ENCODE peak calls at places on chromosomes 16 and 17, in four cellular contexts. F is AG10803, Z is cardiac fibroblast, C is progenitor cell of endocrine pancreas. J is an unnamed sample.

GRCh38 chr17:27469256-27469655 is 13.0 kb downstream of the KSR1 start:
- DNase-seq in C (no peak), F (no peak), Z (no peak), J (no peak)

GRCh38 chr17:792277-792676 is 10.1 kb downstream of the MRM3 start:
- DNase-seq in Z (no peak), F (no peak), C (no peak), J (no peak)

GRCh38 chr16:50154369-50154947 is 1.4 kb downstream of the TENT4B start:
- DNase-seq in C (no peak), F (peak; percentile 9), Z (peak; percentile 17), J (no peak)

GRCh38 chr17:45410144-45411091 is 22.3 kb downstream of the ARHGAP27 start:
- DNase-seq in Z (no peak), F (no peak), C (no peak), J (no peak)

GRCh38 chr16:46650224-46650623 is 29.0 kb upstream of the SHCBP1 start:
- DNase-seq in Z (peak; percentile 48), F (peak; percentile 50), C (no peak), J (no peak)

GRCh38 chr17:49204521-49204920 is 5.9 kb downstream of the GNGT2 start:
- DNase-seq in Z (no peak), C (no peak), F (peak; percentile 36), J (no peak)

GRCh38 chr16:86571197-86571915 is 4.7 kb downstream of the FOXC2 start:
- DNase-seq in F (no peak), C (no peak), Z (no peak), J (no peak)

GRCh38 chr16:49354101-49354500 is 19.5 kb upstream of the C16orf78 start:
- DNase-seq in F (no peak), C (no peak), Z (no peak), J (no peak)

GRCh38 chr17:37701424-37702020 is 43.3 kb downstream of the HNF1B start:
- DNase-seq in C (no peak), Z (peak; percentile 16), F (no peak), J (no peak)

GRCh38 chr17:76623271-76624146 is 20.0 kb downstream of the ST6GALNAC1 start:
- DNase-seq in C (peak; percentile 69), Z (peak; percentile 81), F (peak; percentile 60), J (peak; percentile 80)

GRCh38 chr16:80803341-80804060 is 897 bp downstream of the CDYL2 start:
- DNase-seq in C (peak; percentile 33), F (peak; percentile 13), Z (peak; percentile 13), J (no peak)

GRCh38 chr17:14487068-14487467 is 186.2 kb downstream of the HS3ST3B1 start:
- DNase-seq in F (no peak), C (no peak), Z (no peak), J (no peak)

GRCh38 chr16:3915438-3916250 is 35.1 kb upstream of the CREBBP start:
- DNase-seq in F (no peak), C (no peak), Z (no peak), J (no peak)

GRCh38 chr16:69839240-69839688 is 77.1 kb downstream of the WWP2 start:
- DNase-seq in F (no peak), C (no peak), Z (no peak), J (no peak)

GRCh38 chr17:8155341-8156173 is 3.4 kb upstream of the PER1 start:
- DNase-seq in Z (no peak), F (no peak), C (no peak), J (no peak)

GRCh38 chr16:2042666-2043295 is 4.9 kb downstream of the NTHL1 start:
- DNase-seq in Z (no peak), F (no peak), C (no peak), J (no peak)

GRCh38 chr17:50468120-50469004 is at the start of gene CHAD:
- DNase-seq in Z (no peak), C (no peak), F (no peak), J (no peak)

GRCh38 chr16:54335230-54335629 is 48.6 kb upstream of the IRX3 start:
- DNase-seq in Z (peak; percentile 8), F (peak; percentile 12), C (no peak), J (no peak)

GRCh38 chr17:7579001-7579838 is at the start of gene CD68:
- DNase-seq in C (no peak), Z (peak; percentile 92), F (peak; percentile 90), J (no peak)

GRCh38 chr17:80110927-80111701 is 9.7 kb downstream of the GAA start:
- DNase-seq in Z (no peak), C (no peak), F (no peak), J (peak; percentile 56)

GRCh38 chr17:1936766-1937165 is 88.4 kb downstream of the RTN4RL1 start:
- DNase-seq in Z (no peak), F (no peak), C (no peak), J (no peak)

GRCh38 chr17:1931759-1932579 is 93.2 kb downstream of the RTN4RL1 start:
- DNase-seq in Z (no peak), C (peak; percentile 61), F (no peak), J (no peak)

GRCh38 chr17:1934901-1935300 is 90.2 kb downstream of the RTN4RL1 start:
- DNase-seq in Z (no peak), C (no peak), F (no peak), J (peak; percentile 9)

GRCh38 chr17:1937461-1937860 is 87.7 kb downstream of the RTN4RL1 start:
- DNase-seq in C (no peak), F (no peak), Z (no peak), J (peak; percentile 13)

DNA sequence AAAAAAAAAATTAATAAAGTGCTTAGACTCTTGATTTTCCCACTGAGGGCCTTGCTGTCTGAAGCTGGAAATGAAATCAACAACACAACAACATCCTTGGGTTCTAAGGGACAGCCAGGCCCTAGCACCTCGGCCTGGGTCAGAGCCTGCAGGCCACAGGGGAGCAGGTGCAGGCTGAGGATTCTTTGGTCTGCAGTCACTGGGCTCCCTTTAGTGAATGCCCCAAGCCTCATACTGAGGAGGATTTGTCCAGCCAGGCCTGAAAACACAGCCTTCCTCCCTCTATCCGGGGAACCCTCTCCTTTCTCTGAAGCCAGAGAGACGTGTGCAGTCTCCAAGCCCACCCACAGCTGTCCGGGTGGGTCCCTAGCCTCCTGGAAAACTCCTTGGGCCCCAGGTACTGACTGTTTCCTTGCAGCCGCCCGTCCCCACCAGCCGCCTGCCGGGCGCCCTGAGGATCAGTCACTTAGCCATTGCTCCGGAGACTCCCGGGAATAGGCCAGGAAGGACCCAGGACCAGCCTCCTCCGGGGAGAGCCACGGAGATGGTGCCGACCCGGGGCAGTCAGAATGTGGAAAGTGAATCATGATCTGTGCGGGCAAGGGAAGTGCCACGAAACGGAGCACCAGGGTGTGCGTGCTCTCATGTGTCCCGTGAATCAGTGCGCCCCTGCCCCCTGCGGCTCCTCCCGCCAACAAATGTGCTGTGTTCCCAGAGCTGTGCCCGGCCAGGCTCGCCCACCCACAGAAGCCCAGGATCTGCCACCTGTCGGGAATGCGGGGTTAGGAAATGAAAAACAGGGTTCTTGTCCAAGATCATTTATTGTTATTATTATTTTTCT is 91.0 kb downstream of the RTN4RL1 start:
- DNase-seq in Z (no peak), C (no peak), F (no peak), J (peak; percentile 32)
- TF ChIP-seq CTCF in Z (no peak), C (no peak), F (no peak), J (no peak)

GRCh38 chr17:41505836-41506767 is 690 bp upstream of the KRT13 start:
- DNase-seq in C (no peak), F (no peak), Z (no peak), J (no peak)

GRCh38 chr17:41505007-41505835 is at the start of gene KRT13:
- DNase-seq in F (no peak), C (no peak), Z (no peak), J (no peak)

GRCh38 chr17:41507315-41507880 is 2.0 kb upstream of the KRT13 start:
- DNase-seq in F (no peak), C (no peak), Z (peak; percentile 25), J (no peak)

GRCh38 chr17:41503202-41503601 is 2.2 kb downstream of the KRT13 start:
- DNase-seq in C (no peak), Z (no peak), F (no peak), J (no peak)

DNA sequence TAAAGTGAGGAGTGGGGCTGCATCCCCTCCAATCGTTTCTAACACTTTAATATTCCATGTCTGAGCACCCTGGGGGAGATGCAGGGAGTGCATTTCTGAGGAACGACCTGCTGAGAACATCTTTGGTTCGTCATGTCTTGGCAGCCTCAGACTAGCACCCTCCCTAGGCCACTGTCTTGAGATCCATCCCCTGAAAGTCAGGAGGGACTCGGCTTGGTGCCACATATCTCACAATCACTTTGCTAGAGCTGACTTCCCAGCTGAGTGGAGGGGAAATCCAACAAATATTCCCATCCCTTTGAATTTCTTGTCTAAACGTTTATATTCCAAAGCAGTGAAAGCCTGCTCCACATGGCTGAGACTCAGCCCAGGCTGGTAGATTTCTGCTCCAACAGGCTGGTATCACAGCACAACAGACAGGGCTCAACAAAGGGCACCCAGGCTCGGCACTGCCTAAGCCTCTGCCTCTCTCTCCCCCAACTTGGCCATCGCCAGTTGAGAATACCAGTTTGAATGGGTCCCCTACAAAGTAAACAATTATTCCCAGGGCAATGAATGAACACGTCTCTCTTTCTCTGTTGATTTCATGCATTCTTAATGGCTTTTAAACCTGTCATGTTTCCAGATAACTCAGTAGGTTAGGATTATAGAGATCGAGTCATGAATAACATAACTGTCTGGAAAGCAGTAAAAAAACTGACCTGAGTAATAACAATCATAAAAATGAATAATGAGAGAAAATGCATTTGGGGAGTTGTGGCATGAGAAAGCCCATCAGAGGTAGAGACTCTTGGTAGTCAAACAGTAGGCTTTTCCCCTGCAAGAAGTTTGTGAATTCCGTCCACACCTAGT is 1.1 kb downstream of the KRT13 start:
- DNase-seq in F (no peak), Z (no peak), C (no peak), J (no peak)
- TF ChIP-seq CTCF in F (no peak), Z (no peak), C (no peak), J (no peak)

GRCh38 chr17:16676645-16677044 is 13.4 kb upstream of the CCDC144A start:
- DNase-seq in C (no peak), Z (no peak), F (no peak), J (no peak)
- TF ChIP-seq CTCF in C (no peak), Z (no peak), F (no peak), J (no peak)

DNA sequence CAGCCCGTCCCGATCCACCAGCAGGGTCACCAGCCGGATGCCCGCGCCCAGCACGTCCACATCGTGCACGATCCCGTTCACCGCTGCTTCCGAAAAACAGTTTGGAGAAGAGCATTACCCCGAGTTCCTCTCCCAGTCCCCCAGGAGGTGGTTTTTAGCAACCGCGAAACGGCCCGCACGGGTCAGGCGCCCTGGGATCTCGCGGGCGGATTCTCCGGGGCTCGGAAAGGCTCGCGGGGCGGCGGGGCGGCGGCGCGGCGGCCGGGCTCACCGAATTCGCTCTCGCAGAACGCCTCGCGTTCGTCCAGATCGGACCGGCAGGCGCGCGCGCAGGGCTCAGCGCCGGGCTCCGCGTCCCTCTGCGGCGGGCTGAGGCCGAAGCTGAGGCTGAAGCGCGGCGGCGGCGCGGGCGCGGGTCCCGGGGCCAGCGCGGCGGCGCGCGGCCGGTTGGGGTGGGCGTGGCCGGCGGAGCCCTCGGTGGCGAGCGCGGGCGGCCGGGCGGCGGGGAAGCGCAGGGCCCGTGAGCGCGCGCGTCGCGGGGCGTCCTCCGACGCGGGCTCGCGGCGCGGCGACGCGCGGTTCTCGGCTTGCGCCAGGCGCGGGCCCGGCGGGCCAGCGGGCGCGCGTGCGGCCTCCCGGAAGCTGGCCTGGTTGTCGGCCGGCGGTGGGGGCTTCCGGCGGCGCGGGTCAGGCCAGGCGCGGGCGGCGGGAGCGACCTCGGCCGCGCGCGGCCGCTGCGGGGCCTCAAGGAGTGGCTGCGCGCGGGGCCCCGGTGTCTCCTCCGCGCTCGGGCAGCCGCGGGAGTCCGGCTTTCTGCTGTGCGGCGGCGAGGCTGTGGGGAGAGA is 2.9 kb downstream of the C17orf58 start:
- DNase-seq in F (peak; percentile 85), C (peak; percentile 72), Z (peak; percentile 89), J (no peak)
- TF ChIP-seq CTCF in F (peak; percentile 23), C (no peak), Z (peak; percentile 22), J (no peak)